ENCODE peak calls at places on chromosomes 7 and 10, in six cellular contexts. V is right atrium auricular region, I is pancreas, A is A549, H is PC-3, S is cardiac fibroblast. R is an unnamed sample.
A peak's percentile ranks its signal among the peaks of the same experiment; 100 is the strongest.

GRCh38 chr7:27173412-27174076 is 576 bp downstream of the HOXA10 start:
- DNase-seq in S (no peak), A (no peak), V (no peak), H (no peak), I (peak; percentile 29), R (peak; percentile 59)

GRCh38 chr10:31707578-31708411 is 220.8 kb downstream of the ARHGAP12 start:
- DNase-seq in I (no peak), V (peak; percentile 74), S (peak; percentile 83), A (no peak), H (peak; percentile 21), R (peak; percentile 73)

GRCh38 chr10:9302142-9302746 is 1247.8 kb downstream of the GATA3 start:
- DNase-seq in V (no peak), A (peak; percentile 16), H (peak; percentile 63), I (no peak), S (peak; percentile 62), R (peak; percentile 77)

GRCh38 chr10:123154943-123155505 is 822 bp downstream of the BUB3 start:
- DNase-seq in A (no peak), I (no peak), H (peak; percentile 26), S (peak; percentile 50), V (no peak), R (peak; percentile 59)

GRCh38 chr7:129950191-129950940 is 2.4 kb downstream of the UBE2H start:
- DNase-seq in S (peak; percentile 30), V (no peak), I (no peak), A (no peak), H (no peak), R (peak; percentile 42)

GRCh38 chr10:112967200-112967599 is 17.2 kb downstream of the TCF7L2 start:
- DNase-seq in A (no peak), S (no peak), H (peak; percentile 73), I (no peak), V (no peak), R (peak; percentile 84)

GRCh38 chr7:78607099-78607498 is 808.5 kb downstream of the PHTF2 start:
- DNase-seq in A (no peak), S (no peak), H (peak; percentile 48), V (no peak), I (no peak), R (peak; percentile 21)

GRCh38 chr10:79397575-79398303 is 47.7 kb downstream of the ZCCHC24 start:
- DNase-seq in H (no peak), V (no peak), I (no peak), S (peak; percentile 80), A (no peak), R (peak; percentile 45)

GRCh38 chr7:27873981-27874957 is 134.3 kb downstream of the TAX1BP1 start:
- DNase-seq in A (no peak), S (peak; percentile 83), V (no peak), H (peak; percentile 21), I (peak; percentile 95), R (peak; percentile 78)

GRCh38 chr7:105011771-105012502 is 2.1 kb upstream of the KMT2E start:
- DNase-seq in S (no peak), I (no peak), V (no peak), A (no peak), H (no peak), R (no peak)

GRCh38 chr10:104146871-104147270 is 24.9 kb downstream of the SFR1 start:
- DNase-seq in H (no peak), A (no peak), I (no peak), V (no peak), S (no peak), R (no peak)

GRCh38 chr7:104956753-104957450 is 57.1 kb upstream of the KMT2E start:
- DNase-seq in H (peak; percentile 84), S (peak; percentile 56), A (no peak), I (no peak), V (no peak), R (peak; percentile 93)

GRCh38 chr7:151860771-151861170 is 16.1 kb downstream of the PRKAG2 start:
- DNase-seq in A (no peak), H (no peak), I (no peak), S (no peak), V (no peak), R (no peak)

GRCh38 chr7:73746378-73746777 is 7.8 kb upstream of the ABHD11 start:
- DNase-seq in H (no peak), A (no peak), S (no peak), V (no peak), I (peak; percentile 68), R (no peak)

GRCh38 chr7:30321089-30321991 is 36.9 kb downstream of the ZNRF2 start:
- DNase-seq in I (no peak), V (no peak), H (no peak), S (peak; percentile 31), A (no peak), R (peak; percentile 33)

GRCh38 chr7:1329966-1330915 is 97.6 kb downstream of the UNCX start:
- DNase-seq in I (no peak), A (no peak), H (no peak), S (no peak), V (no peak), R (no peak)

GRCh38 chr7:91128574-91129348 is 135.5 kb upstream of the FZD1 start:
- DNase-seq in S (peak; percentile 14), H (no peak), I (no peak), A (no peak), V (no peak), R (no peak)

GRCh38 chr10:111656066-111656465 is 527.5 kb downstream of the GPAM start:
- DNase-seq in H (no peak), S (no peak), I (no peak), V (no peak), A (no peak), R (no peak)

GRCh38 chr10:117175901-117176534 is 21.3 kb upstream of the KCNK18 start:
- DNase-seq in A (peak; percentile 78), V (peak; percentile 84), H (peak; percentile 76), I (peak; percentile 85), S (peak; percentile 79), R (peak; percentile 89)

GRCh38 chr10:75234017-75234682 is 1.6 kb downstream of the COMTD1 start:
- DNase-seq in V (peak; percentile 91), A (peak; percentile 90), H (peak; percentile 100), I (peak; percentile 100), S (peak; percentile 91), R (peak; percentile 90)

GRCh38 chr10:89793649-89794254 is 92.4 kb downstream of the KIF20B start:
- DNase-seq in S (peak; percentile 85), I (no peak), H (peak; percentile 79), A (peak; percentile 73), V (no peak), R (peak; percentile 85)

GRCh38 chr10:80484677-80485409 is 30.7 kb downstream of the TSPAN14 start:
- DNase-seq in V (no peak), S (no peak), H (no peak), A (no peak), I (no peak), R (no peak)

GRCh38 chr10:7417103-7417623 is 6.3 kb upstream of the SFMBT2 start:
- DNase-seq in H (peak; percentile 40), A (no peak), I (no peak), V (no peak), S (peak; percentile 64), R (no peak)

GRCh38 chr10:30647089-30647488 is 17.5 kb upstream of the LYZL2 start:
- DNase-seq in I (no peak), V (peak; percentile 9), S (no peak), A (no peak), H (no peak), R (no peak)

GRCh38 chr10:241451-241850 is 106.2 kb downstream of the ZMYND11 start:
- DNase-seq in I (no peak), A (no peak), V (no peak), S (no peak), H (no peak), R (no peak)

GRCh38 chr7:140512317-140513000 is 33.2 kb upstream of the MKRN1 start:
- DNase-seq in H (peak; percentile 67), S (peak; percentile 20), V (no peak), I (peak; percentile 80), A (peak; percentile 35), R (no peak)

GRCh38 chr7:16801111-16801542 is 3.7 kb downstream of the AGR2 start:
- DNase-seq in H (peak; percentile 94), S (peak; percentile 66), A (peak; percentile 84), I (no peak), V (no peak), R (peak; percentile 84)

GRCh38 chr7:16801579-16801978 is 3.2 kb downstream of the AGR2 start:
- DNase-seq in I (no peak), S (no peak), H (no peak), V (no peak), A (no peak), R (no peak)

GRCh38 chr7:16804674-16805439 is at the start of gene AGR2:
- DNase-seq in I (peak; percentile 29), S (no peak), H (peak; percentile 93), V (no peak), A (peak; percentile 43), R (no peak)

GRCh38 chr7:16803881-16804673 is 722 bp downstream of the AGR2 start:
- DNase-seq in V (no peak), A (peak; percentile 37), H (peak; percentile 82), S (no peak), I (no peak), R (peak; percentile 63)
- H3K4me3 ChIP-seq in V (no peak overlapping the region), A (peak overlapping the region; percentile 48), H (peak overlapping the region; percentile 84), S (no peak overlapping the region), I (peak overlapping the region; percentile 1), R (no peak overlapping the region)

GRCh38 chr7:69603351-69603750 is 5.1 kb downstream of the AUTS2 start:
- DNase-seq in V (no peak), I (no peak), A (no peak), H (no peak), S (no peak), R (no peak)
- H3K4me3 ChIP-seq in V (no peak overlapping the region), I (no peak overlapping the region), A (no peak overlapping the region), H (no peak overlapping the region), S (no peak overlapping the region), R (no peak overlapping the region)

GRCh38 chr7:99122762-99123161 is 21.1 kb downstream of the SMURF1 start:
- DNase-seq in I (no peak), S (no peak), A (no peak), V (no peak), H (no peak), R (no peak)

GRCh38 chr7:99123571-99124033 is 20.3 kb downstream of the SMURF1 start:
- DNase-seq in H (peak; percentile 81), I (no peak), V (no peak), A (no peak), S (peak; percentile 65), R (no peak)

GRCh38 chr7:99120503-99120902 is 23.4 kb downstream of the SMURF1 start:
- DNase-seq in V (no peak), H (no peak), I (no peak), A (no peak), S (peak; percentile 62), R (no peak)

GRCh38 chr7:99121496-99122021 is 22.3 kb downstream of the SMURF1 start:
- DNase-seq in I (no peak), H (no peak), S (peak; percentile 82), A (no peak), V (no peak), R (no peak)

DNA sequence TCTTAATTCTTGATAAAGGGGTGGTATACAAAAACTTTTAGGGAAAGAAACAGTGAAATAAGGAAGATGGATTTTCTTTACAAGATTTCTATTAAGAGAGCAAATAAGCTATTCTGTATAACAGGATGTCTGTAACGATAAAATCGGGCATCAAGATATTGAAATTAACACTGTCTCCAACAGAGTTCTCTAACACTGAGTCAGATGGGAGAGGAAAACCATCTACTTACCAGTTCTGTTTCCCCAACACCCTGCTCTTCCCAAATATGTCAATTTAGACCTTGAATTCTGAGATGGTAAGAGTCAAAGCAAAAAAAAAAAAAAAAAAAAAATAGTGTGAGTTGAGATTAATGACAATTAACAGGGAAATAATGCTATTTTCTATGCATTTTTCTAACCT is 23.0 kb downstream of the SMURF1 start:
- DNase-seq in V (no peak), I (no peak), S (no peak), A (no peak), H (no peak), R (no peak)
- H3K4me3 ChIP-seq in V (no peak overlapping the region), I (no peak overlapping the region), S (no peak overlapping the region), A (no peak overlapping the region), H (no peak overlapping the region), R (no peak overlapping the region)

GRCh38 chr10:133467286-133467911 is 13.7 kb downstream of the SCART1 start:
- DNase-seq in H (no peak), S (no peak), I (no peak), A (no peak), V (peak; percentile 47), R (no peak)
- H3K4me3 ChIP-seq in H (no peak overlapping the region), S (no peak overlapping the region), I (no peak overlapping the region), A (no peak overlapping the region), V (no peak overlapping the region), R (no peak overlapping the region)

R was measured in foreskin fibroblast.